ENCODE peak calls at places on chromosomes 1 and 21, in eight cellular contexts. I is aorta; C is right lobe of liver; M is fibroblast of lung; F is ovary; O is heart right ventricle; D is pancreas; G is CD8-positive, alpha-beta memory T cell. B is an unnamed sample.

GRCh38 chr1:115239148-115239820 is 98.8 kb downstream of the NGF start:
- DNase-seq in M (peak; percentile 35), I (no peak), D (no peak), C (no peak), O (no peak), G (no peak), F (no peak), B (no peak)

GRCh38 chr1:205493241-205494085 is 11.0 kb upstream of the CDK18 start:
- DNase-seq in M (peak; percentile 90), F (peak; percentile 82), D (no peak), O (peak; percentile 34), C (no peak), G (no peak), I (peak; percentile 78), B (no peak)

GRCh38 chr1:205961970-205962820 is 18.9 kb upstream of the SLC26A9 start:
- DNase-seq in I (peak; percentile 53), D (no peak), C (no peak), M (peak; percentile 12), O (no peak), G (no peak), F (no peak), B (no peak)

GRCh38 chr1:106254748-106255147 is 801.7 kb upstream of the PRMT6 start:
- DNase-seq in F (no peak), G (no peak), I (no peak), M (peak; percentile 3), O (no peak), C (no peak), D (no peak), B (no peak)

GRCh38 chr1:175717610-175718195 is 25.7 kb downstream of the TNR start:
- DNase-seq in M (no peak), F (no peak), I (no peak), O (no peak), C (no peak), G (no peak), D (no peak), B (no peak)

GRCh38 chr1:234611799-234612351 is 1.9 kb upstream of the IRF2BP2 start:
- DNase-seq in I (peak; percentile 77), O (peak; percentile 34), C (peak; percentile 72), M (no peak), D (peak; percentile 53), F (peak; percentile 58), G (peak; percentile 3), B (no peak)

GRCh38 chr21:38088916-38089762 is 167.7 kb upstream of the KCNJ15 start:
- DNase-seq in G (no peak), F (no peak), M (no peak), C (no peak), O (no peak), I (no peak), D (no peak), B (no peak)

GRCh38 chr1:201024251-201024998 is 911 bp upstream of the KIF21B start:
- DNase-seq in F (peak; percentile 37), M (no peak), D (no peak), I (no peak), O (no peak), G (no peak), C (no peak), B (no peak)

GRCh38 chr1:240720891-240721450 is 109.0 kb upstream of the GREM2 start:
- DNase-seq in I (no peak), O (no peak), G (no peak), C (no peak), F (no peak), D (no peak), M (no peak), B (no peak)

GRCh38 chr1:167502192-167502551 is 16.2 kb downstream of the CD247 start:
- DNase-seq in G (no peak), F (no peak), D (no peak), I (no peak), C (no peak), O (no peak), M (no peak), B (no peak)

GRCh38 chr1:205943245-205943644 is at the start of gene SLC26A9:
- DNase-seq in I (no peak), C (no peak), F (no peak), M (no peak), O (no peak), D (no peak), G (no peak), B (no peak)

GRCh38 chr1:6440198-6441126 is 15.9 kb downstream of the ESPN start:
- DNase-seq in D (peak; percentile 77), M (peak; percentile 26), O (no peak), I (no peak), F (no peak), C (peak; percentile 76), G (peak; percentile 72), B (peak; percentile 76)

GRCh38 chr1:7506677-7507619 is 264.1 kb upstream of the VAMP3 start:
- DNase-seq in M (no peak), G (no peak), C (peak; percentile 8), F (no peak), O (no peak), I (no peak), D (no peak), B (no peak)

GRCh38 chr1:208951908-208952307 is 631.6 kb upstream of the CAMK1G start:
- DNase-seq in O (no peak), I (no peak), M (peak; percentile 20), C (no peak), D (no peak), F (no peak), G (no peak), B (no peak)

GRCh38 chr1:165914136-165914798 is 86.9 kb downstream of the UCK2 start:
- DNase-seq in I (no peak), F (peak; percentile 47), C (no peak), G (peak; percentile 31), D (peak; percentile 21), M (peak; percentile 90), O (no peak), B (peak; percentile 30)

GRCh38 chr1:117686907-117687306 is 81.1 kb downstream of the TENT5C start:
- DNase-seq in M (peak; percentile 48), O (no peak), C (no peak), D (no peak), I (no peak), F (peak; percentile 34), G (no peak), B (no peak)

GRCh38 chr21:16419188-16419874 is 689.5 kb downstream of the USP25 start:
- DNase-seq in D (peak; percentile 81), C (peak; percentile 78), M (peak; percentile 95), I (peak; percentile 86), F (peak; percentile 80), G (no peak), O (peak; percentile 66), B (no peak)

DNA sequence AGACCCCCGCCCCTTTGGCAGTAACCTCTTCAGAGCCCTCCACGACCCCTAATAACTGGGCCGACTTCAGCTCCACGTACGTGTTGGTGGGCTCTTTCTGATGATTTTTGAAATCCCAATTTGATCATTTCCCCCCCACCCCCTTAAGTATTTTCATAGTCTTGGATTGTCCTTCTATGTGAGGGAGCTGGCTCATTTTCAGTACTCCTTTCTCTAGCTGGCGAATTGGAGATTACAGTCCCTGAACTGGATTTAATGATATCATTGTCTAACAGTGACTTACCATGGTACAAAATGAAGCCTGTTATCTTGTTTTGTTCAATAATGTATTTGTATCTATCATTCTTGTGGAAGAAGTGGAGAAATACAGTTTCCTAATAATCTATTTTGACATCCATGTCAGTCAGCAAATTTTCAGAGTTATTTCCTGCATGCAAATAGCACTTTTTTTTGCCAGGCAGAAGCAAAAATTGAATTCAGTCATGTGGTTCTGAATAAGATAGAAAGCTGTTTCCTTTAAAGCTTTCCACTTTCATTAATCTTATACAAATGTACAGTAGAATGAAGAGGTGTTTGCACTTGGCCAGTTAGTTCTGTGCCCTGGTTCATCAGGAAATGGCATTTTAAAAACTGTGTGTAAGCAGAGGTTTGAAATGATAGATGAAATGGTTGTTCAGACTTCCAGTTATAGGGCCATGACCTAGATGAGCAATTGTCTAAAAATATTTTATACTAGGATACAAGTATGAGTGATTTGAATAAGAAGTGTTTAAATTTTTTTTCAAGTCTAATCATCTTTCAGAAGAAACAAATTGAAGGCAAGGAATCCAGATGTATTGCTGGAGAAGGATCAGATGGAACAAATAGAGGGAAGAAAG is 104.2 kb downstream of the ATP5PO start:
- DNase-seq in G (no peak), I (no peak), M (no peak), C (no peak), F (no peak), D (no peak), O (no peak), B (no peak)
- H3K27ac ChIP-seq in G (no peak overlapping the region), I (no peak overlapping the region), M (no peak overlapping the region), C (peak overlapping the region; percentile 8), F (no peak overlapping the region), D (no peak overlapping the region), O (peak overlapping the region; percentile 70), B (no peak overlapping the region)

DNA sequence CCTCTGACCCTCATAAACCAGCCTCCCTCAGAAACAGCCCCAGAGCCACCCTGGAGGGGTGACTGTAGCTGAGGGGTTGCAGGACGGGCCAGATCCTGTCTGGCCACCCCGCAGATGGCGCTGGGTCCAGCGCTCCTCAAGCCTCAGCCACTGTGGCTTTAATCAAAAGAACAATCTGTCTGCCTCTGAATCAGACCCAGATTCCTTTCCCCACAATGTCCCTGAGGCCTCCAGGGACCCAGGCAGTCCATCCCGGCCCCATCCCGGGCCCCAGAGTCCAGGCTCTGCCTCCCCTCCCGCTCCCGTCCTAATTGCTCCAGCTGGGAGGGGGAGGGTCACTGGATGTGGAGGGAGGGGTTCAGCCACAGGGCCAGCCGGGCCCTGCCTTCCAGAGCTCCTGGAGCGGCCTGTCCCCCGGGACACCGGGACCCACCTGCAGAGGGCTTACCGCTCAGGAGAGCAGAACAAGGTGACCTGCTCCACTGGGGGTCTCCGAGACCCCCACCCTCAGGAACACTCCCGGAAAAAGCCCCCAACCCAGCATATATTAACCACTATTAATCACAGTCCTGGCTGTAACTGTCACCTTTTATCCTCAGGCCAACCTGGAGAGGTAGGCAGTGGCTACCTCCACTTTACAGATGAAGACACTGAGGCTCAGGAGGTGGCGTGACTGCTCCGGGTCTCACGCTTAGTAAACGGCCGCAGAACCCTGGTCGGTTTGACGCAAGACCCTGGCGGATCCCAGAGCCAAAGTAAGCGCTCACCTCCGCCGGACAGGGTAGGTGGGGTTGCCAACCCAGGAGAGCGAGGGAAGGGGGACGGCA is 807 bp upstream of the FBLIM1 start:
- DNase-seq in G (no peak), F (no peak), D (no peak), C (no peak), M (peak; percentile 52), I (no peak), O (no peak), B (no peak)
- H3K4me1 ChIP-seq in G (peaks cover 10% of the 10 kb centered on the region), F (peaks cover 12% of the 10 kb centered on the region), D (no peaks in the 10 kb centered on the region), C (peaks cover 6% of the 10 kb centered on the region), M (peaks cover 16% of the 10 kb centered on the region), I (no peaks in the 10 kb centered on the region), O (peaks cover 51% of the 10 kb centered on the region), B (peaks cover 14% of the 10 kb centered on the region)

GRCh38 chr1:151147685-151148084 is 1.3 kb upstream of the SEMA6C start:
- DNase-seq in O (no peak), G (no peak), D (no peak), F (no peak), M (no peak), C (no peak), I (no peak), B (no peak)
- H3K4me3 ChIP-seq in O (no peak overlapping the region), G (no peak overlapping the region), D (no peak overlapping the region), F (no peak overlapping the region), M (no peak overlapping the region), C (peak overlapping the region; percentile 73), I (no peak overlapping the region), B (no peak overlapping the region)

DNA sequence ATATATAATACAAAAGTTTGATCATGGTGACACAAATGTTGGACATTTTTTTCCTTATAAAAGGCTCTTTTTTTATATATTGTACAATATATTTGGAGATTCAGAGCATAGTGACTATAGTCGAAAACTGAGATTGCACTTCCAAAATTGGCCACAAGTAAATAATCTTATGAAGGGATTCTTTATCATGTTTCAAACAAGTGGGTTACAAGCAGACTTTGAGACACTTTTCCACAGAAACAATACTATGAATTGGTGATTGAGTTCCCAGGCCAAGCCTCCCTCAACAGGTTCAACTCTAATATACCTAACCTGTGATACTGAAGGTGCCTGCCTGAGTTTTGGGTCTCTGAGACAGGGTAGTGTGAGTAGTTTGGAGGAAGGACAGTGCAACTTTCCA is 13.8 kb downstream of the LEPR start:
- DNase-seq in O (no peak), M (no peak), D (no peak), I (no peak), F (no peak), G (no peak), C (no peak), B (no peak)
- H3K27ac ChIP-seq in O (no peak overlapping the region), M (no peak overlapping the region), D (no peak overlapping the region), I (no peak overlapping the region), F (no peak overlapping the region), G (no peak overlapping the region), C (no peak overlapping the region), B (no peak overlapping the region)

B was measured in effector memory CD4-positive, alpha-beta T cell.